ENCODE peak calls at places on chromosomes 7 and 10, in ten cellular contexts. X is SK-N-SH, P is GM06990, A is heart left ventricle, T is astrocyte of the spinal cord, O is foreskin fibroblast, B is K562, N is IMR-90, I is epithelial cell of esophagus, H is neural progenitor cell. G is an unnamed sample.

GRCh38 chr7:1404881-1405548 is 54.3 kb downstream of the MICALL2 start:
- DNase-seq in B (no peak), A (no peak), X (peak; percentile 51), P (no peak), N (no peak), T (no peak), O (no peak), I (no peak), H (peak; percentile 51), G (no peak)

GRCh38 chr10:92886334-92886961 is 38.1 kb downstream of the EXOC6 start:
- DNase-seq in O (no peak), X (no peak), A (no peak), H (no peak), I (peak; percentile 47), T (peak; percentile 7), N (peak; percentile 58), B (no peak), P (no peak), G (peak; percentile 37)

GRCh38 chr10:92131271-92131820 is 159.5 kb downstream of the CPEB3 start:
- DNase-seq in T (no peak), B (no peak), X (no peak), I (peak; percentile 33), H (no peak), P (no peak), N (no peak), O (no peak), A (no peak), G (no peak)

GRCh38 chr10:97224483-97225435 is 39.0 kb upstream of the SLIT1 start:
- DNase-seq in O (no peak), P (no peak), N (peak; percentile 41), T (no peak), I (no peak), H (no peak), X (no peak), A (no peak), B (no peak), G (no peak)

GRCh38 chr7:157554393-157555238 is 217.8 kb downstream of the DNAJB6 start:
- DNase-seq in P (no peak), B (no peak), O (no peak), A (peak; percentile 14), I (no peak), H (no peak), N (no peak), T (no peak), X (no peak), G (no peak)

GRCh38 chr10:129921801-129922597 is 42.1 kb downstream of the EBF3 start:
- DNase-seq in B (no peak), O (no peak), T (no peak), N (no peak), P (no peak), X (no peak), H (no peak), I (no peak), A (no peak), G (no peak)

GRCh38 chr7:111918461-111918860 is 287.7 kb downstream of the DOCK4 start:
- DNase-seq in B (no peak), A (no peak), X (no peak), P (no peak), I (no peak), H (no peak), O (no peak), T (no peak), N (no peak), G (no peak)

GRCh38 chr7:134804854-134805253 is 25.4 kb downstream of the CALD1 start:
- DNase-seq in A (no peak), O (no peak), H (no peak), I (no peak), N (peak; percentile 38), P (no peak), B (no peak), X (no peak), T (no peak), G (no peak)

GRCh38 chr7:41010418-41010817 is 692.5 kb downstream of the INHBA start:
- DNase-seq in B (no peak), I (peak; percentile 39), N (peak; percentile 10), H (no peak), P (no peak), T (no peak), A (peak; percentile 26), O (peak; percentile 76), X (no peak), G (peak; percentile 26)

GRCh38 chr7:85185355-85186082 is 1.3 kb downstream of the SEMA3D start:
- DNase-seq in T (peak; percentile 71), P (peak; percentile 4), X (peak; percentile 58), N (peak; percentile 61), I (peak; percentile 66), O (peak; percentile 86), H (peak; percentile 78), B (no peak), A (peak; percentile 56), G (peak; percentile 55)

GRCh38 chr10:78605800-78606350 is 462.9 kb upstream of the ZMIZ1 start:
- DNase-seq in X (no peak), A (no peak), N (no peak), B (no peak), T (no peak), P (no peak), O (no peak), I (peak; percentile 67), H (no peak), G (peak; percentile 12)
- TF ChIP-seq CTCF in X (peak; percentile 36), A (no peak), N (no peak), B (no peak), T (no peak), P (no peak), O (peak; percentile 3), I (peak; percentile 13), H (no peak), G (peak; percentile 7)

GRCh38 chr10:113562693-113563092 is 9.8 kb downstream of the HABP2 start:
- DNase-seq in A (no peak), I (no peak), B (no peak), H (no peak), N (no peak), X (no peak), P (no peak), T (no peak), O (no peak), G (no peak)
- H3K4me3 ChIP-seq in A (no peak overlapping the region), I (no peak overlapping the region), B (no peak overlapping the region), H (no peak overlapping the region), N (no peak overlapping the region), X (no peak overlapping the region), P (no peak overlapping the region), T (no peak overlapping the region), O (no peak overlapping the region), G (no peak overlapping the region)

GRCh38 chr7:45923818-45924217 is 2.7 kb upstream of the IGFBP3 start:
- DNase-seq in P (no peak), T (no peak), I (no peak), X (no peak), B (no peak), N (no peak), A (no peak), O (no peak), H (peak; percentile 22), G (no peak)

GRCh38 chr7:45922810-45923209 is 1.7 kb upstream of the IGFBP3 start:
- DNase-seq in I (peak; percentile 28), T (no peak), H (peak; percentile 15), X (no peak), A (no peak), O (peak; percentile 28), B (no peak), N (no peak), P (no peak), G (no peak)

GRCh38 chr7:45923290-45923689 is 2.2 kb upstream of the IGFBP3 start:
- DNase-seq in O (peak; percentile 91), P (peak; percentile 39), B (peak; percentile 48), T (peak; percentile 83), I (peak; percentile 77), A (peak; percentile 75), N (peak; percentile 72), H (peak; percentile 87), X (peak; percentile 78), G (peak; percentile 84)

GRCh38 chr7:45921699-45922519 is 837 bp upstream of the IGFBP3 start:
- DNase-seq in A (peak; percentile 64), X (peak; percentile 73), B (peak; percentile 33), H (peak; percentile 88), P (no peak), T (peak; percentile 83), I (peak; percentile 67), N (peak; percentile 75), O (peak; percentile 89), G (peak; percentile 83)

GRCh38 chr7:45924283-45924682 is 3.2 kb upstream of the IGFBP3 start:
- DNase-seq in B (no peak), A (no peak), T (peak; percentile 84), N (peak; percentile 76), I (peak; percentile 90), P (no peak), X (no peak), H (no peak), O (peak; percentile 78), G (peak; percentile 65)
- TF ChIP-seq CTCF in B (no peak), A (no peak), T (no peak), N (no peak), I (no peak), P (no peak), X (peak; percentile 30), H (no peak), O (no peak), G (no peak)

DNA sequence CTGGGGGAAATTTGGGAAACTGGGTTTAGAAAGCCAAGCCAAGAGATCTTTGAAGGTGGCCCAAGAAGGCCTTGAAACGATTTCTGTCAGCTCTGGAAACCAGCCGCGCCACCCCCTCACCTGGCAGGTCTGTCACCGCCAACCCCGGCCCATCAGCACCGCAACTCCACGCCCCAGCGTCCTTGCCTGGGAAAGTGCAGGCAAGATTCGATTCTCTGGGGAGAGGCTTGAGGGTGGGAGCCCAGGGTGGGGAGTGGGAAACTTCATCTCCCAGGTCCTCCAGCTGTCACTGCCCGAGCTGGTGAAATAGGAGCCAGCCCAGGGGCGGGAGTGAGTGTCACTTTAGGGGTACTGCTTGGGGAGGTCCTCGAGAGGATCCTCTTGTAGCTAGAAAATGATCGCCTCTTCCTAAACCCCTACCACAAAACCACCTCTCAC is 2.2 kb downstream of the ZNF467 start:
- DNase-seq in H (no peak), A (no peak), O (no peak), B (no peak), N (no peak), P (no peak), T (no peak), X (no peak), I (no peak), G (no peak)
- H3K4me3 ChIP-seq in H (peak overlapping the region; percentile 88), A (no peak overlapping the region), O (peak overlapping the region; percentile 35), B (peak overlapping the region; percentile 59), N (peak overlapping the region; percentile 49), P (peak overlapping the region; percentile 48), T (peak overlapping the region; percentile 36), X (peak overlapping the region; percentile 42), I (peak overlapping the region; percentile 31), G (peak overlapping the region; percentile 54)

GRCh38 chr10:133274751-133275682 is 1.7 kb downstream of the ADAM8 start:
- DNase-seq in N (no peak), A (no peak), H (no peak), T (no peak), I (peak; percentile 90), P (peak; percentile 83), O (peak; percentile 16), B (peak; percentile 53), X (no peak), G (no peak)
- TF ChIP-seq CTCF in N (no peak), A (no peak), H (no peak), T (peak; percentile 24), I (no peak), P (peak; percentile 12), O (no peak), B (no peak), X (no peak), G (no peak)